ENCODE peak calls at places on chromosomes 16 and 17, in five cellular contexts. One of them, this sample, is unnamed.

GRCh38 chr17:81398170-81398854 is 3.1 kb downstream of the BAHCC1 start:
- DNase-seq in thoracic aorta: no peak
- DNase-seq in A673: peak
- DNase-seq in breast epithelium: no peak
- DNase-seq in AG09319: no peak
- DNase-seq in this sample: peak

GRCh38 chr17:51372345-51373004 is 112.1 kb downstream of the UTP18 start:
- DNase-seq in thoracic aorta: no peak
- DNase-seq in AG09319: no peak
- DNase-seq in breast epithelium: no peak
- DNase-seq in A673: peak
- DNase-seq in this sample: peak

GRCh38 chr17:82244413-82245140 is 15.7 kb downstream of the SLC16A3 start:
- DNase-seq in AG09319: no peak
- DNase-seq in A673: peak
- DNase-seq in thoracic aorta: no peak
- DNase-seq in breast epithelium: no peak
- DNase-seq in this sample: peak

GRCh38 chr16:67396159-67396774 is 3.0 kb upstream of the TPPP3 start:
- DNase-seq in A673: peak
- DNase-seq in breast epithelium: peak
- DNase-seq in AG09319: no peak
- DNase-seq in thoracic aorta: peak
- DNase-seq in this sample: peak

GRCh38 chr17:78131172-78132085 is 858 bp downstream of the TMC8 start:
- DNase-seq in AG09319: no peak
- DNase-seq in thoracic aorta: no peak
- DNase-seq in breast epithelium: no peak
- DNase-seq in A673: no peak
- DNase-seq in this sample: no peak

GRCh38 chr17:80364091-80364691 is 50.8 kb upstream of the ENDOV start:
- DNase-seq in thoracic aorta: no peak
- DNase-seq in breast epithelium: peak
- DNase-seq in AG09319: no peak
- DNase-seq in A673: peak
- DNase-seq in this sample: peak

GRCh38 chr17:80224098-80224497 is 3.9 kb downstream of the SLC26A11 start:
- DNase-seq in breast epithelium: no peak
- DNase-seq in AG09319: no peak
- DNase-seq in thoracic aorta: no peak
- DNase-seq in A673: no peak
- DNase-seq in this sample: no peak

GRCh38 chr16:27225536-27226360 is 22.4 kb downstream of the KDM8 start:
- DNase-seq in thoracic aorta: no peak
- DNase-seq in AG09319: no peak
- DNase-seq in breast epithelium: no peak
- DNase-seq in A673: no peak
- DNase-seq in this sample: no peak

GRCh38 chr17:44820631-44821196 is 9.4 kb downstream of the GJC1 start:
- DNase-seq in thoracic aorta: no peak
- DNase-seq in A673: peak
- DNase-seq in AG09319: peak
- DNase-seq in breast epithelium: no peak
- DNase-seq in this sample: peak

DNA sequence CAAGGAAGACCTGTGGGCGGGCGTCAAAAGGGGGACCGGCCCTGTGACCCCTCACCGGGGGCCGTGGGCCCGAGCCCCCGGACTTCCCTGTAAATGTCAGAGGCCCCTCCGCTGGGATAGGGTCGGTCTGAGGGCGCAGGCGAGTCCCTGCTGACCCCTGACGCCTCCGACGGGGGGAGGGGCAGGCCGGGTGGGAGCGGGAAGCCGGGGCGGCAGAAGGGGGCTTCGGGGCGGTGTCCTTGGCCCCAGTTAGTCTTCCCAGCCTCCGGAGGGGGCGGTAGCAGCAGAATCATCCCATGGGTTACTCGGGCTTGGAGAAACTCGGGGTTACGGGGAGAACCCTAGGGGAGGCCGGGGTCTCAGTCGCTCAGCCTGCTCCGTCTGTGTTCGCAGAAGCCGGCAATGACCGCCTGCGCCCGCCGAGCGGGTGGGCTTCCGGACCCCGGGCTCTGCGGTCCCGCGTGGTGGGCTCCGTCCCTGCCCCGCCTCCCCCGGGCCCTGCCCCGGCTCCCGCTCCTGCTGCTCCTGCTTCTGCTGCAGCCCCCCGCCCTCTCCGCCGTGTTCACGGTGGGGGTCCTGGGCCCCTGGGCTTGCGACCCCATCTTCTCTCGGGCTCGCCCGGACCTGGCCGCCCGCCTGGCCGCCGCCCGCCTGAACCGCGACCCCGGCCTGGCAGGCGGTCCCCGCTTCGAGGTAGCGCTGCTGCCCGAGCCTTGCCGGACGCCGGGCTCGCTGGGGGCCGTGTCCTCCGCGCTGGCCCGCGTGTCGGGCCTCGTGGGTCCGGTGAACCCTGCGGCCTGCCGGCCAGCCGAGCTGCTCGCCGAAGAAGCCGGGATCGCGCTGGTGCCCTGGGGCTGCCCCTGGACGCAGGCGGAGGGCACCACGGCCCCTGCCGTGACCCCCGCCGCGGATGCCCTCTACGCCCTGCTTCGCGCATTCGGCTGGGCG is 505 bp downstream of the GUCY2D start:
- DNase-seq in AG09319: no peak
- DNase-seq in breast epithelium: peak
- DNase-seq in thoracic aorta: no peak
- DNase-seq in A673: no peak
- DNase-seq in this sample: no peak
- TF ChIP-seq CTCF in AG09319: no peak
- TF ChIP-seq CTCF in breast epithelium: no peak
- TF ChIP-seq CTCF in thoracic aorta: no peak
- TF ChIP-seq CTCF in A673: no peak
- TF ChIP-seq CTCF in this sample: no peak

DNA sequence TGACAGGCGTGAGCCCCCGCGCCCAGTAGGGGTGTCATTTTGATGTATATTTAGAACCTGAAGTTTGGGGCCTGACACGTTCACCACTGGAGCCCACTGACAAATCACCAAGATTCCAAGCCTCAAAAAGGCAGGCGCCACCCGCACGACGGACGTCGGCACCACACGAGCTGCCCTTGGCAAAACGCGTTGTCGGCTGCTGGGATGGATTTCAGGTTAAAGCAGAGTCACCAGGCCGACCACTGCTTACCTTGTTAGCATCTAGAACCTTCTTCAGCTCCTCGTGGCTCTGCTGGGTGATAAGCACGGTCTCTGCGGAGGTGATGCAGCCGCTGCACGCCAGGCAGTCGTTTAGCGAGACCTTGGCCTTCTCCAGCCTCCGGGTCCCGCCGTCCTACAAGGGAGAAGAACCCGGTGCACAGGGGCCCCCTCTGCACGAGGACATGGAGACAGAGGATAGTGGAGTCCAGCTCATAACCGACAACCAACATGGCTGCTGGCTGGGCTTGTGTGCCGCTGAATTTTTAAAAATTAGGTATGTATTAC is 3.8 kb downstream of the CIAO3 start:
- DNase-seq in A673: no peak
- DNase-seq in AG09319: no peak
- DNase-seq in breast epithelium: no peak
- DNase-seq in thoracic aorta: no peak
- DNase-seq in this sample: no peak
- TF ChIP-seq CTCF in A673: no peak
- TF ChIP-seq CTCF in AG09319: no peak
- TF ChIP-seq CTCF in breast epithelium: no peak
- TF ChIP-seq CTCF in thoracic aorta: no peak
- TF ChIP-seq CTCF in this sample: no peak

DNA sequence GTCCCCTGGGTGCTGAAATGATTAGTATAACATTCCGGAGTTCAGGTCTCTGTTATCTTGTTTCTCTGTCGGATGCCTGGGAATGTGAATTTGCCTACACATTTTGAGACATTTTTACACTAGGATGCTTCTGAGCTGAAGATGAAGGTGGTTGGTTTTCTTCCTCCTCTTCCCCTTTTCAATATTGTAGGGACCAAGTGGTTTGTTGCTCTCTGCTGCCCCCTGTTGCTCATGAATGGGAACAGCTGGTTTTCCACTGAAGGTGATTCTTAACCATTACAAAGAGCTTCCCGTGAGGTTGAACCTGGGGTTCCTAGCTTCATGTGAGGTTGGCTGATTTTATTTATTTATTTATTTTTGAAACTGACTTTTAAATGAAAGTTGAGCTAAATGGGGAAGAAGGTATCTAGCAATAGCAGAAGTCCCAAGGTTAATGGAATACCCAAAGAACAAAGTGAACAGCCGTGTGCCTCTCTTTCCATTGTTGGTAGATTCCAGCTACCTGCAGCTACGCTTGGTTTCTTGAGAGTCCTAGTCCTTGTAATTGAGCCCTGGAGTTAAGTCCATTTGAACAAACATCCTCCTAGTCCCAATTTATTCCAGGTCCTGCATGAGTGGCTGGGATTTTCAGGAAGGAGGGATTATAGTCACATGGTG is 983.9 kb upstream of the EEF2KMT start:
- DNase-seq in thoracic aorta: no peak
- DNase-seq in AG09319: no peak
- DNase-seq in A673: peak
- DNase-seq in breast epithelium: no peak
- DNase-seq in this sample: peak
- TF ChIP-seq CTCF in thoracic aorta: no peak
- TF ChIP-seq CTCF in AG09319: no peak
- TF ChIP-seq CTCF in A673: peak
- TF ChIP-seq CTCF in breast epithelium: no peak
- TF ChIP-seq CTCF in this sample: peak

DNA sequence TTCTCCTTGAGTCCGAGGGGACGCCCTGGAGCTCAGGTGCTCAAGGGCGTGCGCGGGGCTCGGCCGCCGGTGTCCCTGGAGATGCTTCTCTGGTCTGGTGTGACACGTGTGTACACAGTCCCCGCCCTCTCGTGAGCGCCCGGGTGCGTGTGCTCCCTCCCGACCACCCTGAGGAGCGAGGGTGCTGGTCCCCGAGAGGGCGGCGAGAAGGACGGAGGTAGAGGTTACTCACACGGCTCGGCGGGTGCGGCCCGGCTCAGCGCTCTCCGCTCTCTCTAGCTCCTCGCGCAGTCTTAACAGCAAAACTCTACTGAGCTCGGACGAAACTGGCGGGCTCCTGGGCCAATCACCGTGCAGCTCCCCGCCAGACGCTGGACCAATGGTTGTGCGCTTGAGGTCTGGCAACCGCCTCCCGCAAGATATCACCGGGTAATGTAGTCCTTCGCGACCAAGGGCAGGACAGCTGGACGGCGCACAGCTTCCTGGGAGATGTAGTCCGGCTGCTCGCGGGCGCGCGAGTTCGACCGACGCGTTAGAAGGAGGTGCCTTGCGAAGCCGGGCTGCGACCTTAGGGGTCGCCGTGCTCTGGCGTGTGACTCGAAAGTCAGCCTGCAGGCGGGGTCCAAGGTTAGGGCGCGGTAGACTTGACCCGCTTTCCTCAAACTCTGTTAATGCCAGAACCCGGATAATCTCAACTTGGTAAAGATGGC is at the start of gene SLC25A19:
- DNase-seq in thoracic aorta: peak
- DNase-seq in A673: peak
- DNase-seq in breast epithelium: peak
- DNase-seq in AG09319: peak
- DNase-seq in this sample: peak
- TF ChIP-seq CTCF in thoracic aorta: no peak
- TF ChIP-seq CTCF in A673: no peak
- TF ChIP-seq CTCF in breast epithelium: no peak
- TF ChIP-seq CTCF in AG09319: peak
- TF ChIP-seq CTCF in this sample: no peak

GRCh38 chr16:12735805-12736204 is 67.9 kb downstream of the CPPED1 start:
- DNase-seq in breast epithelium: no peak
- DNase-seq in thoracic aorta: no peak
- DNase-seq in A673: no peak
- DNase-seq in AG09319: no peak
- DNase-seq in this sample: no peak
- TF ChIP-seq CTCF in breast epithelium: no peak
- TF ChIP-seq CTCF in thoracic aorta: no peak
- TF ChIP-seq CTCF in A673: no peak
- TF ChIP-seq CTCF in AG09319: no peak
- TF ChIP-seq CTCF in this sample: no peak

GRCh38 chr16:19168173-19169080 is at the start of gene SYT17:
- DNase-seq in AG09319: no peak
- DNase-seq in A673: no peak
- DNase-seq in breast epithelium: no peak
- DNase-seq in thoracic aorta: no peak
- DNase-seq in this sample: no peak

GRCh38 chr16:19170043-19170655 is 2.1 kb downstream of the SYT17 start:
- DNase-seq in breast epithelium: no peak
- DNase-seq in thoracic aorta: no peak
- DNase-seq in AG09319: no peak
- DNase-seq in A673: no peak
- DNase-seq in this sample: no peak

GRCh38 chr16:19166500-19166899 is 1.5 kb upstream of the SYT17 start:
- DNase-seq in thoracic aorta: no peak
- DNase-seq in A673: no peak
- DNase-seq in AG09319: no peak
- DNase-seq in breast epithelium: no peak
- DNase-seq in this sample: no peak

GRCh38 chr16:19169081-19169639 is 1.1 kb downstream of the SYT17 start:
- DNase-seq in breast epithelium: no peak
- DNase-seq in AG09319: no peak
- DNase-seq in thoracic aorta: no peak
- DNase-seq in A673: no peak
- DNase-seq in this sample: no peak

GRCh38 chr16:19167710-19168172 is 299 bp upstream of the SYT17 start:
- DNase-seq in AG09319: no peak
- DNase-seq in A673: peak
- DNase-seq in breast epithelium: peak
- DNase-seq in thoracic aorta: no peak
- DNase-seq in this sample: peak
- TF ChIP-seq CTCF in AG09319: peak
- TF ChIP-seq CTCF in A673: peak
- TF ChIP-seq CTCF in breast epithelium: no peak
- TF ChIP-seq CTCF in thoracic aorta: peak
- TF ChIP-seq CTCF in this sample: peak

GRCh38 chr17:35170968-35171771 is 23.0 kb downstream of the SLC35G3 start:
- DNase-seq in AG09319: no peak
- DNase-seq in thoracic aorta: no peak
- DNase-seq in A673: peak
- DNase-seq in breast epithelium: no peak
- DNase-seq in this sample: peak
- TF ChIP-seq CTCF in AG09319: peak
- TF ChIP-seq CTCF in thoracic aorta: no peak
- TF ChIP-seq CTCF in A673: peak
- TF ChIP-seq CTCF in breast epithelium: no peak
- TF ChIP-seq CTCF in this sample: peak

This sample was measured in epithelial cell of esophagus.